ENCODE peak calls at places on chromosomes 2 and 18, in seven cellular contexts. T is fibroblast of pulmonary artery; R is transverse colon; J is anterior cingulate cortex; F is hypothalamus; Q is BJ; G is stimulated activated CD4-positive, alpha-beta T cell treated with anti-CD3 and anti-CD28 coated beads, Interleukin-15, amount 100 ng/mL, for 24 hours. V is an unnamed sample.

GRCh38 chr2:173851256-173851655 is 113.9 kb downstream of the SP3 start:
- DNase-seq in J (no peak), T (no peak), G (no peak), R (no peak), Q (no peak), F (no peak), V (peak)

GRCh38 chr18:44123743-44124142 is 556.9 kb upstream of the SETBP1 start:
- DNase-seq in F (no peak), Q (peak), T (no peak), G (no peak), J (no peak), R (no peak), V (no peak)

GRCh38 chr2:234577191-234577590 is 80.3 kb upstream of the ARL4C start:
- DNase-seq in J (no peak), F (no peak), T (no peak), Q (no peak), G (no peak), R (no peak), V (no peak)

GRCh38 chr2:151097930-151098329 is 163.7 kb downstream of the RBM43 start:
- DNase-seq in J (no peak), G (no peak), F (no peak), R (no peak), T (peak), Q (no peak), V (no peak)

GRCh38 chr2:85457877-85458316 is 39.4 kb downstream of the SH2D6 start:
- DNase-seq in R (peak), Q (no peak), G (no peak), F (no peak), T (no peak), J (no peak), V (no peak)

GRCh38 chr18:76459687-76460350 is 35.2 kb downstream of the ZNF516 start:
- DNase-seq in J (no peak), R (no peak), T (peak), Q (peak), G (no peak), F (no peak), V (no peak)

GRCh38 chr2:14423145-14423906 is 209.2 kb upstream of the LRATD1 start:
- DNase-seq in Q (no peak), G (no peak), R (peak), F (no peak), T (no peak), J (no peak), V (no peak)

GRCh38 chr2:208175069-208175842 is 11.9 kb upstream of the CRYGA start:
- DNase-seq in F (peak), G (peak), J (no peak), T (peak), Q (peak), R (peak), V (no peak)

GRCh38 chr2:42095923-42096408 is 48.1 kb downstream of the PKDCC start:
- DNase-seq in G (peak), T (peak), J (no peak), Q (no peak), R (peak), F (peak), V (peak)

GRCh38 chr2:100017633-100018032 is 124.8 kb downstream of the AFF3 start:
- DNase-seq in T (peak), G (no peak), F (no peak), R (no peak), Q (no peak), J (no peak), V (no peak)

GRCh38 chr2:134705861-134706586 is 12.8 kb downstream of the TMEM163 start:
- DNase-seq in G (no peak), Q (no peak), R (no peak), F (no peak), J (no peak), T (no peak), V (peak)

GRCh38 chr2:68710336-68710735 is 24.3 kb upstream of the ARHGAP25 start:
- DNase-seq in R (no peak), Q (no peak), F (no peak), J (no peak), G (no peak), T (no peak), V (no peak)

GRCh38 chr2:30267576-30267975 is 36.2 kb downstream of the LBH start:
- DNase-seq in Q (no peak), G (peak), T (no peak), J (no peak), R (no peak), F (no peak), V (no peak)

GRCh38 chr2:128444816-128445532 is 126.3 kb upstream of the HS6ST1 start:
- DNase-seq in R (no peak), F (no peak), G (no peak), Q (no peak), J (no peak), T (no peak), V (no peak)

GRCh38 chr18:51614967-51615571 is 417.6 kb upstream of the MEX3C start:
- DNase-seq in J (no peak), F (no peak), R (no peak), T (peak), G (no peak), Q (no peak), V (no peak)

V was measured in Right ventricle myocardium inferior.